ENCODE peak calls at places on chromosomes 1 and 21, in four cellular contexts. J is K562, Q is A549, I is HepG2. R is an unnamed sample.

GRCh38 chr1:160285506-160285905 is 573 bp upstream of the PEX19 start:
- DNase-seq in J (no peak), Q (no peak), I (no peak), R (no peak)

GRCh38 chr1:157097692-157098091 is 1.9 kb downstream of the ETV3L start:
- DNase-seq in J (no peak), Q (no peak), I (no peak), R (no peak)

GRCh38 chr1:89907669-89908293 is 86.9 kb downstream of the LRRC8D start:
- DNase-seq in J (no peak), Q (peak; percentile 41), I (no peak), R (no peak)

GRCh38 chr1:20365421-20366075 is 74.9 kb downstream of the VWA5B1 start:
- DNase-seq in J (no peak), Q (no peak), I (no peak), R (no peak)

GRCh38 chr1:7539772-7540175 is 231.3 kb upstream of the VAMP3 start:
- DNase-seq in J (peak; percentile 65), Q (no peak), I (no peak), R (no peak)

GRCh38 chr1:34885405-34886247 is 26.1 kb upstream of the SMIM12 start:
- DNase-seq in J (peak; percentile 66), Q (peak; percentile 15), I (no peak), R (no peak)

GRCh38 chr21:27674037-27674436 is 707.1 kb upstream of the ADAMTS5 start:
- DNase-seq in J (no peak), Q (no peak), I (no peak), R (no peak)

GRCh38 chr1:25695066-25695990 is 78.7 kb downstream of the MAN1C1 start:
- DNase-seq in J (peak; percentile 50), Q (peak; percentile 31), I (peak; percentile 66), R (no peak)

GRCh38 chr1:9376886-9377333 is 84.2 kb downstream of the SPSB1 start:
- DNase-seq in J (no peak), Q (no peak), I (no peak), R (no peak)

GRCh38 chr1:33025761-33026160 is 10.9 kb downstream of the AK2 start:
- DNase-seq in J (no peak), Q (no peak), I (no peak), R (no peak)

GRCh38 chr1:171172471-171172870 is 12.6 kb upstream of the FMO2 start:
- DNase-seq in J (no peak), Q (no peak), I (no peak), R (no peak)

GRCh38 chr1:50080904-50081586 is 27.7 kb upstream of the ELAVL4 start:
- DNase-seq in J (no peak), Q (no peak), I (peak; percentile 5), R (no peak)

GRCh38 chr1:227775841-227776240 is 39.6 kb upstream of the PRSS38 start:
- DNase-seq in J (no peak), Q (no peak), I (no peak), R (no peak)

GRCh38 chr1:14876747-14877146 is 276.8 kb upstream of the TMEM51 start:
- DNase-seq in J (no peak), Q (no peak), I (no peak), R (no peak)

GRCh38 chr1:201205036-201205435 is 14.4 kb downstream of the IGFN1 start:
- DNase-seq in J (no peak), Q (no peak), I (no peak), R (no peak)

GRCh38 chr1:30815556-30815955 is 58.0 kb upstream of the LAPTM5 start:
- DNase-seq in J (no peak), Q (no peak), I (no peak), R (no peak)

GRCh38 chr1:192235127-192235526 is 76.9 kb downstream of the RGS18 start:
- DNase-seq in J (peak; percentile 14), Q (no peak), I (no peak), R (no peak)

GRCh38 chr1:89407355-89407754 is 43.5 kb downstream of the GBP6 start:
- DNase-seq in J (no peak), Q (no peak), I (no peak), R (no peak)

GRCh38 chr21:43728467-43729390 is 9.8 kb downstream of the PDXK start:
- DNase-seq in J (peak; percentile 97), Q (peak; percentile 68), I (peak; percentile 85), R (peak; percentile 64)

GRCh38 chr21:27154451-27155129 is 187.7 kb upstream of the ADAMTS5 start:
- DNase-seq in J (no peak), Q (no peak), I (no peak), R (no peak)

GRCh38 chr1:32988665-32989064 is 24.1 kb upstream of the RNF19B start:
- DNase-seq in J (no peak), Q (no peak), I (no peak), R (no peak)

GRCh38 chr1:186492531-186493291 is 31.8 kb upstream of the PDC start:
- DNase-seq in J (no peak), Q (no peak), I (no peak), R (no peak)

GRCh38 chr1:9861371-9861770 is 37.6 kb upstream of the CLSTN1 start:
- DNase-seq in J (no peak), Q (no peak), I (no peak), R (no peak)

GRCh38 chr1:113540328-113540727 is 150.0 kb downstream of the MAGI3 start:
- DNase-seq in J (no peak), Q (no peak), I (peak; percentile 37), R (no peak)

GRCh38 chr1:21508580-21509350 is 458 bp upstream of the ALPL start:
- DNase-seq in J (peak; percentile 90), Q (peak; percentile 62), I (no peak), R (no peak)

GRCh38 chr1:63698001-63698838 is 75.6 kb upstream of the ROR1 start:
- DNase-seq in J (no peak), Q (peak; percentile 44), I (no peak), R (no peak)

GRCh38 chr1:88708011-88708410 is 23.9 kb downstream of the PKN2 start:
- DNase-seq in J (no peak), Q (no peak), I (no peak), R (no peak)

GRCh38 chr1:207049974-207050391 is 1.0 kb downstream of the YOD1 start:
- DNase-seq in J (peak; percentile 68), Q (no peak), I (peak; percentile 38), R (no peak)
- TF ChIP-seq POLR2AphosphoS2 in J (no peak), Q (no peak), I (no peak), R (no peak)

GRCh38 chr1:210358511-210359148 is 29.9 kb downstream of the HHAT start:
- DNase-seq in J (no peak), Q (no peak), I (no peak), R (no peak)
- TF ChIP-seq POLR2AphosphoS2 in J (no peak), Q (no peak), I (no peak), R (no peak)

DNA sequence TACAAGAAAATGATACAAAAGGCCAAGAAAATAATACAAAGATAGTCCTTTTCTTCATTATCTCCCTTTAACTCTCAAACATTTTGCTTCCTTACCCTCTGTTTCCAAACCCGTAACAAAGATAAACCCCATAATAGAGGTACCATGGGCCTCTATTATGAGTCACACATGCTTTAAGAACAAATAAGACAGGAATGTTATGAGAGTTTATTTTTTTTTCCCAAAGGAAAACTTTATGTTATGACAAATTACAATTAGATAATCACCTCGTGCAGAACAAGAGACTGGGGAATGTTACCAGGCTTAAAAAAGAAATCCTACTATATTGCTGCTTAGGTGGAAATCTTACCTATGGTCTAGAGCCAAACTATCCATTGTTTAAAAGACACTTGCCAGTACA is 272.0 kb downstream of the BRINP3 start:
- DNase-seq in J (no peak), Q (no peak), I (no peak), R (no peak)
- TF ChIP-seq POLR2AphosphoS2 in J (no peak), Q (no peak), I (no peak), R (no peak)

GRCh38 chr1:111770916-111771315 is 15.2 kb downstream of the DDX20 start:
- DNase-seq in J (no peak), Q (no peak), I (no peak), R (no peak)
- TF ChIP-seq POLR2AphosphoS2 in J (no peak), Q (no peak), I (no peak), R (no peak)

GRCh38 chr1:93021539-93022134 is 57.4 kb upstream of the MTF2 start:
- DNase-seq in J (peak; percentile 65), Q (peak; percentile 26), I (peak; percentile 42), R (no peak)
- TF ChIP-seq POLR2AphosphoS2 in J (no peak), Q (no peak), I (no peak), R (no peak)

GRCh38 chr1:1599919-1600860 is at the start of gene FNDC10:
- DNase-seq in J (peak; percentile 79), Q (no peak), I (no peak), R (no peak)
- TF ChIP-seq POLR2AphosphoS2 in J (no peak), Q (no peak), I (no peak), R (no peak)